ENCODE peak calls at places on chromosome 18, in five cellular contexts. V is AG04449, G is endothelial cell of umbilical vein, R is GM12878, Y is lung. H is an unnamed sample.

GRCh38 chr18:67463829-67464228 is 52.7 kb downstream of the DSEL start:
- DNase-seq in V (no peak), G (peak; percentile 5), R (no peak), Y (no peak), H (no peak)

GRCh38 chr18:67733094-67733493 is 216.6 kb upstream of the DSEL start:
- DNase-seq in V (no peak), G (no peak), R (no peak), Y (no peak), H (no peak)

GRCh38 chr18:42296192-42296591 is 341.2 kb downstream of the PIK3C3 start:
- DNase-seq in V (no peak), G (no peak), R (no peak), Y (no peak), H (no peak)

GRCh38 chr18:52950153-52950552 is 610.2 kb downstream of the DCC start:
- DNase-seq in V (no peak), G (no peak), R (no peak), Y (no peak), H (no peak)

GRCh38 chr18:50281972-50282520 is 723 bp upstream of the MBD1 start:
- DNase-seq in V (no peak), G (no peak), R (no peak), Y (no peak), H (no peak)

GRCh38 chr18:79606621-79607331 is 72.8 kb upstream of the CTDP1 start:
- DNase-seq in V (no peak), G (no peak), R (no peak), Y (no peak), H (no peak)

GRCh38 chr18:69357590-69357989 is 43.1 kb upstream of the DOK6 start:
- DNase-seq in V (no peak), G (no peak), R (no peak), Y (no peak), H (no peak)

GRCh38 chr18:26655614-26656400 is 107.5 kb upstream of the KCTD1 start:
- DNase-seq in V (no peak), G (peak; percentile 20), R (no peak), Y (peak; percentile 61), H (peak; percentile 15)

GRCh38 chr18:74633652-74634352 is 36.1 kb downstream of the ZNF407 start:
- DNase-seq in V (no peak), G (no peak), R (no peak), Y (no peak), H (no peak)

GRCh38 chr18:13616525-13617035 is 109.8 kb downstream of the FAM210A start:
- DNase-seq in V (no peak), G (no peak), R (no peak), Y (no peak), H (no peak)

GRCh38 chr18:14939141-14939540 is 191.2 kb downstream of the ANKRD30B start:
- DNase-seq in V (no peak), G (no peak), R (no peak), Y (no peak), H (no peak)

GRCh38 chr18:70295192-70295522 is 6.3 kb downstream of the SOCS6 start:
- DNase-seq in V (no peak), G (no peak), R (no peak), Y (no peak), H (no peak)

GRCh38 chr18:27040796-27041195 is 144.3 kb downstream of the CHST9 start:
- DNase-seq in V (no peak), G (no peak), R (no peak), Y (no peak), H (no peak)

GRCh38 chr18:26480897-26481795 is 67.2 kb downstream of the KCTD1 start:
- DNase-seq in V (peak; percentile 84), G (peak; percentile 92), R (no peak), Y (no peak), H (peak; percentile 51)

GRCh38 chr18:74595425-74595824 is 2.2 kb upstream of the ZNF407 start:
- DNase-seq in V (no peak), G (no peak), R (no peak), Y (no peak), H (no peak)

GRCh38 chr18:67261931-67262552 is 254.5 kb downstream of the DSEL start:
- DNase-seq in V (no peak), G (no peak), R (no peak), Y (no peak), H (no peak)

GRCh38 chr18:79507546-79508480 is 112.1 kb downstream of the NFATC1 start:
- DNase-seq in V (no peak), G (peak; percentile 92), R (no peak), Y (no peak), H (no peak)

GRCh38 chr18:59143441-59143840 is 3.8 kb downstream of the SEC11C start:
- DNase-seq in V (no peak), G (no peak), R (no peak), Y (no peak), H (no peak)

GRCh38 chr18:33470229-33470628 is 29.7 kb upstream of the CCDC178 start:
- DNase-seq in V (no peak), G (no peak), R (no peak), Y (no peak), H (no peak)

GRCh38 chr18:7668392-7668791 is 101.3 kb downstream of the PTPRM start:
- DNase-seq in V (no peak), G (no peak), R (no peak), Y (no peak), H (no peak)

GRCh38 chr18:23588836-23589560 is 2.7 kb upstream of the NPC1 start:
- DNase-seq in V (no peak), G (no peak), R (no peak), Y (no peak), H (no peak)

GRCh38 chr18:13259701-13260100 is 41.1 kb downstream of the LDLRAD4 start:
- DNase-seq in V (no peak), G (no peak), R (no peak), Y (no peak), H (no peak)

GRCh38 chr18:40380657-40381441 is 1574.2 kb upstream of the PIK3C3 start:
- DNase-seq in V (no peak), G (no peak), R (no peak), Y (no peak), H (no peak)

GRCh38 chr18:80254971-80255500 is 7.7 kb upstream of the PARD6G start:
- DNase-seq in V (no peak), G (no peak), R (no peak), Y (peak; percentile 24), H (no peak)

GRCh38 chr18:3305933-3306332 is 44.0 kb downstream of the MYL12B start:
- DNase-seq in V (no peak), G (no peak), R (no peak), Y (no peak), H (no peak)

GRCh38 chr18:55932675-55933074 is 344.7 kb upstream of the TCF4 start:
- DNase-seq in V (no peak), G (no peak), R (no peak), Y (no peak), H (no peak)

GRCh38 chr18:59705145-59705544 is 7.9 kb upstream of the CCBE1 start:
- DNase-seq in V (no peak), G (no peak), R (no peak), Y (no peak), H (no peak)

GRCh38 chr18:74742573-74742972 is 144.9 kb downstream of the ZNF407 start:
- DNase-seq in V (no peak), G (no peak), R (no peak), Y (no peak), H (no peak)

GRCh38 chr18:35695803-35696202 is 114.3 kb downstream of the GALNT1 start:
- DNase-seq in V (no peak), G (no peak), R (no peak), Y (no peak), H (peak; percentile 27)

GRCh38 chr18:35508746-35509338 is 11.1 kb upstream of the INO80C start:
- DNase-seq in V (no peak), G (no peak), R (no peak), Y (peak; percentile 15), H (no peak)

GRCh38 chr18:77065221-77065981 is 67.2 kb downstream of the MBP start:
- DNase-seq in V (peak; percentile 65), G (peak; percentile 59), R (peak; percentile 87), Y (no peak), H (peak; percentile 29)
- H3K4me3 ChIP-seq in V (no peak overlapping the region), G (no peak overlapping the region), R (peak overlapping the region; percentile 1), Y (no peak overlapping the region), H (no peak overlapping the region)

DNA sequence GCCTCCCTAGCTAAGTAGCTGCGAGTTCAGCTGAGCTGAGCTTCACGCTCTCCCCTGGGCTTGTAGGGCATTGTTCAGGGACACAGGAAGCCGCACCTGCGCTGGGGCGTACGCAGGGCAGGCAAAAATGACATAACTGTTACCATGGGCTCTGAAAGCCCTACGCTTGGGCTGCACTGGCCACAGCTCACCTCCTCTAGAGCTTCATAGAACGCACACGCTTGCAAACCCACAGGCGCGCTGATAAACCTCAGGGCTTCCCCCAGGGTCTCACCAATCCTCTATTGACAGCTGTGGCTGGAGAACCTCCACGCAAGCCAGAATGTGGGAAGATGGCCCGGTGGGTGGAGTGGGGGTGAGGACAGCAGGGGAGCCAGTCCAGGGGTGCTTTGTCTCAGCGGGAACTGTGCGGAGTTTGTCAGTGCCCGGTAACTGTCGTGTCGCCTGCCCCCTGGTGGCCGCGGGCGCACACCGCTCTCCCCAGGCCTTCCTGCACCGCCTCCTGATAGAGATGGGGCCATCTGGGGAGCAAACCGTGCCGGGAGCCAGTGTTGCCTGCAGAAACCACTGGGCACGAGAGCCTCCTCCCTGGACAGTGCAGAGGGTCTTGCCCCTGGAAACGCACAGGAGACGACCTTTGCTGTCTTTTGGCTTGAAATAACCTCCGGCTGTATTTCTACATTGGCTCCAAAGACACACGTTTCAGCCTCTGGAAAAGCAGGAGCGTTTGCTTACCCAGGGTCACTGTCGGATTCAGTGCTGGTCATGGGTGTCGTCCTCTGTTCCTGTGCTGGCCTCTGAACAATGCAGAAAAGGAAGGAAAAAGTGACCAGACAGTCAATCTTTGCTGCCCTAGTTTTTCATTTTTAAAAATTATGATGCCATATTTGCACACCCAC is 17.0 kb upstream of the CIDEA start:
- DNase-seq in V (no peak), G (peak; percentile 63), R (no peak), Y (peak; percentile 75), H (peak; percentile 58)
- H3K4me3 ChIP-seq in V (no peak overlapping the region), G (no peak overlapping the region), R (no peak overlapping the region), Y (no peak overlapping the region), H (no peak overlapping the region)

DNA sequence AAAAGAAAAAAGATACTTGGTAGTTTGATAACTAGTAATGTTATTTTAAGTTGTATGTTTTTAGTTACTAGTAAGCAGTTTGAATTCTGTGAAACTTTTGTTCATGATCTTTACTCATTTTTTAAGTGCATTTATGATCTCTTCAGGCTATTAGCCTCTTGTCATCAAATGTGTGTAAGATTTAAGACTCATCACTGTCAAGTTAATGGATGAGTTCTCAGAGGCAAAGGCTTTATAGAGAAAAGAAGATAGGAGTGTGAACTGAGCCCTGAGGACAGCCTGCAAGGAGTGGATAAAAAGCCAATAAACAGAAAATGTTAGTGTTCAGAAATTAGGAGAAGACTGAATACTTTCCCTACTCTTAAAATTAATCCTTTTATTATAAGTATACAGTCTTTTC is 13.5 kb downstream of the NDUFV2 start:
- DNase-seq in V (no peak), G (no peak), R (no peak), Y (no peak), H (no peak)
- H3K4me3 ChIP-seq in V (no peak overlapping the region), G (no peak overlapping the region), R (peak overlapping the region; percentile 25), Y (no peak overlapping the region), H (no peak overlapping the region)

DNA sequence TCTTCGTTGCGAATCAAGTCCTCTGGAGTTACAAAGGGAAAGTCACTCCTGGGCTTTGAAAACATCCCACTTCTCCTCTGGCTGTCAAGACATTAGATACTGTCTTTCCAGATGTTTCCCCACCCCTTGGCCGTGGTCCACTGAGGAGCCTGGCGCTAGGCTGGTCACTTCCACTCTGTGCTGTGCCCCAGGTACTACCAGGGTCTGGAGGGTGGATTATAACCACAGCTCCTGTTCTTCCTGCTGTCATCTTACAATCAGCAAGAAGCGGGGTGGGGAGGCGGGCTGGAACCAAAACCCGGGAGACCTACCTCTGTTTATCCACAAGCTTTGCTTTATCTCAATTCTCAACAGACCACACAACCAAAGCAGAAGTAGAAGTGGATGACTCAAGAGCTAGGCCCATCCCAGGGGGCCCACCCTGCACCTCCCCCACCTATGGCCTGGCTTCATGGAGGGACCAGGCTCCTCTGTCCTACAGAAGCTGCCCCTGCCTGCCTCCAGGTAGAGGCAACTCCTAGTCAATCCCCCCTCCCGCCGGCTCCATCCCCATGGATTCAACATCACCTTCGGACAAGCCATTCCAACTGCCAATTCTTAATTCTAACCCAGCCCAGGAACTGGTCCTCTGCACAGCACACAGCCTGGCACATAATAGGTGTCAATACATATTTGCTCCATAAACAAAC is 17.8 kb downstream of the SMAD7 start:
- DNase-seq in V (no peak), G (peak; percentile 29), R (no peak), Y (no peak), H (no peak)
- H3K4me3 ChIP-seq in V (no peak overlapping the region), G (no peak overlapping the region), R (peak overlapping the region; percentile 69), Y (no peak overlapping the region), H (no peak overlapping the region)

H was measured in small intestine.